ENCODE peak calls at places on chromosomes 16 and 17, in four cellular contexts. N is activated CD4-positive, alpha-beta T cell treated with anti-CD3 and anti-CD28 coated beads, Interleukin-2, amount 50 U/mL, for 1 hour; R is AG10803; E is Peyer's patch. A is an unnamed sample.

GRCh38 chr16:872436-873242 is 72.1 kb upstream of the GNG13 start:
- DNase-seq in N (no peak), R (no peak), E (no peak), A (no peak)

GRCh38 chr17:56997313-56997712 is 19.4 kb downstream of the SCPEP1 start:
- DNase-seq in R (no peak), E (no peak), N (no peak), A (no peak)

GRCh38 chr16:49856741-49857330 is 924 bp upstream of the ZNF423 start:
- DNase-seq in N (no peak), E (peak), R (peak), A (no peak)

GRCh38 chr17:15308758-15309157 is 32.6 kb downstream of the TEKT3 start:
- DNase-seq in R (no peak), E (no peak), N (no peak), A (no peak)

GRCh38 chr17:59332890-59333377 is 1.5 kb downstream of the YPEL2 start:
- DNase-seq in E (no peak), N (no peak), R (peak), A (no peak)

GRCh38 chr17:63974594-63975192 is 2.0 kb upstream of the SCN4A start:
- DNase-seq in N (no peak), R (peak), E (no peak), A (no peak)

GRCh38 chr16:25893332-25893731 is 201.6 kb downstream of the HS3ST4 start:
- DNase-seq in E (no peak), R (no peak), N (no peak), A (no peak)

GRCh38 chr17:44599298-44600175 is 42.3 kb downstream of the FZD2 start:
- DNase-seq in N (no peak), R (peak), E (no peak), A (no peak)

GRCh38 chr17:49434821-49435581 is 20.3 kb upstream of the PHB1 start:
- DNase-seq in R (peak), E (no peak), N (peak), A (no peak)

GRCh38 chr17:40707720-40708119 is 4.2 kb upstream of the KRT24 start:
- DNase-seq in N (no peak), E (no peak), R (no peak), A (no peak)

GRCh38 chr16:86221085-86221484 is 289.2 kb upstream of the FOXF1 start:
- DNase-seq in N (no peak), E (peak), R (peak), A (no peak)

GRCh38 chr16:81513204-81514040 is 68.8 kb downstream of the CMIP start:
- DNase-seq in E (no peak), N (no peak), R (peak), A (no peak)

GRCh38 chr16:80819988-80820387 is 15.6 kb upstream of the CDYL2 start:
- DNase-seq in R (no peak), E (no peak), N (no peak), A (no peak)

GRCh38 chr16:89096768-89097527 is 3.3 kb downstream of the ACSF3 start:
- DNase-seq in N (peak), E (no peak), R (no peak), A (peak)

GRCh38 chr16:86865866-86866675 is 287.7 kb downstream of the FOXL1 start:
- DNase-seq in N (no peak), E (peak), R (peak), A (no peak)

GRCh38 chr16:89149386-89149785 is 22.2 kb upstream of the CDH15 start:
- DNase-seq in E (peak), R (no peak), N (no peak), A (peak)

GRCh38 chr16:56013962-56014552 is 138.9 kb upstream of the CES5A start:
- DNase-seq in E (no peak), R (peak), N (peak), A (peak)

GRCh38 chr16:3902731-3903130 is 22.2 kb upstream of the CREBBP start:
- DNase-seq in R (no peak), E (no peak), N (no peak), A (no peak)

GRCh38 chr17:35898283-35899070 is 18.3 kb upstream of the CCL5 start:
- DNase-seq in R (no peak), N (no peak), E (no peak), A (peak)

GRCh38 chr16:67016681-67017450 is 12.1 kb upstream of the CBFB start:
- DNase-seq in N (no peak), E (peak), R (no peak), A (no peak)

GRCh38 chr16:2770057-2770780 is 6.9 kb downstream of the ELOB start:
- DNase-seq in E (peak), R (no peak), N (no peak), A (no peak)

GRCh38 chr17:76491271-76492184 is 9.7 kb downstream of the RHBDF2 start:
- DNase-seq in R (no peak), N (no peak), E (no peak), A (no peak)

GRCh38 chr17:2023692-2024571 is 1.2 kb downstream of the RTN4RL1 start:
- DNase-seq in N (peak), E (no peak), R (peak), A (peak)

GRCh38 chr17:80888276-80889160 is 103.1 kb upstream of the CHMP6 start:
- DNase-seq in E (peak), N (no peak), R (no peak), A (peak)

GRCh38 chr17:83083368-83084201 is 4.2 kb downstream of the METRNL start:
- DNase-seq in N (peak), R (peak), E (no peak), A (peak)

GRCh38 chr17:30212750-30213149 is 22.7 kb downstream of the SLC6A4 start:
- DNase-seq in E (no peak), R (no peak), N (no peak), A (no peak)

GRCh38 chr17:68606451-68607307 is 5.5 kb upstream of the FAM20A start:
- DNase-seq in R (no peak), E (no peak), N (no peak), A (no peak)

GRCh38 chr17:67842648-67843047 is 17.3 kb downstream of the BPTF start:
- DNase-seq in N (no peak), R (no peak), E (no peak), A (no peak)

GRCh38 chr16:88638323-88639230 is at the start of gene IL17C:
- DNase-seq in E (peak), R (no peak), N (no peak), A (no peak)

GRCh38 chr17:58332720-58333395 is 4.3 kb upstream of the TSPOAP1 start:
- DNase-seq in N (no peak), R (no peak), E (peak), A (no peak)

GRCh38 chr17:46929413-46929812 is 6.5 kb downstream of the GOSR2 start:
- DNase-seq in N (no peak), E (no peak), R (peak), A (no peak)

GRCh38 chr17:14712471-14713075 is 411.7 kb downstream of the HS3ST3B1 start:
- DNase-seq in N (no peak), E (no peak), R (peak), A (no peak)

GRCh38 chr16:49643429-49644142 is 212.3 kb downstream of the ZNF423 start:
- DNase-seq in R (peak), E (no peak), N (no peak), A (no peak)

GRCh38 chr17:57924677-57925076 is 30.5 kb downstream of the CUEDC1 start:
- DNase-seq in N (no peak), R (no peak), E (no peak), A (no peak)

GRCh38 chr16:66948034-66948821 is 12.8 kb upstream of the CES3 start:
- DNase-seq in N (no peak), R (no peak), E (peak), A (no peak)

GRCh38 chr16:11903906-11904305 is 11.8 kb downstream of the GSPT1 start:
- DNase-seq in N (no peak), R (no peak), E (no peak), A (no peak)

GRCh38 chr16:72903176-72903575 is 144.8 kb downstream of the ZFHX3 start:
- DNase-seq in N (no peak), R (no peak), E (no peak), A (no peak)

GRCh38 chr17:80104321-80104955 is 3.1 kb downstream of the GAA start:
- DNase-seq in N (no peak), E (no peak), R (no peak), A (no peak)

GRCh38 chr17:42541041-42541833 is 5.2 kb downstream of the NAGLU start:
- DNase-seq in R (no peak), E (no peak), N (no peak), A (peak)

A was measured in CD8-positive, alpha-beta memory T cell.